ENCODE peak calls at places on chromosome 16, in six cellular contexts. I, Z, N, T, B and L are unnamed samples.

GRCh38 chr16:86882586-86883280 is 304.4 kb downstream of the FOXL1 start:
- DNase-seq in Z (peak), I (peak), N (peak), B (peak), T (no peak), L (no peak)

GRCh38 chr16:89383095-89384003 is 107.0 kb downstream of the ANKRD11 start:
- DNase-seq in I (no peak), N (peak), B (peak), Z (no peak), T (peak), L (peak)

GRCh38 chr16:66653581-66654350 is 42.8 kb downstream of the CMTM4 start:
- DNase-seq in B (no peak), Z (no peak), N (peak), I (no peak), T (no peak), L (no peak)

GRCh38 chr16:67936124-67936875 is at the start of gene PSMB10:
- DNase-seq in Z (peak), N (peak), I (peak), T (peak), B (peak), L (no peak)

GRCh38 chr16:20774703-20775362 is 11.0 kb downstream of the ACSM3 start:
- DNase-seq in B (peak), T (peak), Z (no peak), I (peak), N (no peak), L (peak)

GRCh38 chr16:57565461-57565860 is 23.0 kb downstream of the ADGRG5 start:
- DNase-seq in T (no peak), N (no peak), B (no peak), Z (no peak), I (no peak), L (no peak)

GRCh38 chr16:2924901-2925820 is 13.4 kb downstream of the FLYWCH1 start:
- DNase-seq in Z (no peak), T (no peak), N (no peak), B (peak), I (no peak), L (no peak)

GRCh38 chr16:66927012-66927436 is 1.7 kb upstream of the RRAD start:
- DNase-seq in B (no peak), Z (no peak), N (no peak), T (no peak), I (peak), L (no peak)

GRCh38 chr16:49859139-49859947 is 3.4 kb upstream of the ZNF423 start:
- DNase-seq in N (peak), B (peak), T (peak), Z (no peak), I (peak), L (no peak)

GRCh38 chr16:72923757-72924156 is 124.2 kb downstream of the ZFHX3 start:
- DNase-seq in B (no peak), T (no peak), N (peak), I (no peak), Z (no peak), L (no peak)

GRCh38 chr16:48959204-48959603 is 322.4 kb downstream of the CBLN1 start:
- DNase-seq in Z (no peak), B (peak), I (no peak), N (no peak), T (no peak), L (no peak)

GRCh38 chr16:28912558-28912957 is 12.5 kb downstream of the RABEP2 start:
- DNase-seq in Z (no peak), N (no peak), T (no peak), I (no peak), B (no peak), L (no peak)

GRCh38 chr16:53872248-53873221 is 168.6 kb downstream of the FTO start:
- DNase-seq in Z (no peak), B (no peak), N (no peak), I (no peak), T (no peak), L (no peak)

GRCh38 chr16:81071816-81072215 is 5.2 kb downstream of the C16orf46 start:
- DNase-seq in Z (no peak), B (no peak), N (no peak), T (no peak), I (no peak), L (no peak)

GRCh38 chr16:3161235-3162018 is 26.6 kb upstream of the OR1F1 start:
- DNase-seq in B (no peak), N (peak), T (no peak), Z (no peak), I (no peak), L (no peak)

GRCh38 chr16:21301168-21301894 is 23.2 kb upstream of the CRYM start:
- DNase-seq in I (peak), N (peak), T (peak), B (peak), Z (no peak), L (peak)

GRCh38 chr16:73170587-73170986 is 122.7 kb upstream of the ZFHX3 start:
- DNase-seq in N (no peak), Z (no peak), B (no peak), I (no peak), T (no peak), L (peak)

GRCh38 chr16:3095869-3096268 is 3.2 kb downstream of the ZSCAN10 start:
- DNase-seq in N (no peak), I (no peak), T (no peak), Z (no peak), B (no peak), L (no peak)

GRCh38 chr16:69310479-69311114 is 553 bp upstream of the VPS4A start:
- DNase-seq in B (no peak), I (no peak), T (no peak), N (no peak), Z (no peak), L (no peak)

GRCh38 chr16:50071075-50071671 is 5.4 kb downstream of the HEATR3 start:
- DNase-seq in Z (no peak), T (no peak), B (no peak), I (no peak), N (no peak), L (no peak)

GRCh38 chr16:85448557-85449194 is 164.4 kb upstream of the GSE1 start:
- DNase-seq in B (no peak), Z (no peak), I (no peak), N (no peak), T (peak), L (peak)

GRCh38 chr16:67241008-67241900 is 6.0 kb downstream of the FHOD1 start:
- DNase-seq in B (no peak), T (no peak), Z (no peak), N (no peak), I (peak), L (no peak)

GRCh38 chr16:88393034-88393433 is 10.3 kb downstream of the ZNF469 start:
- DNase-seq in T (no peak), I (no peak), B (no peak), N (peak), Z (no peak), L (no peak)